ENCODE peak calls at places on chromosomes 11 and 22, in ten cellular contexts. I is left colon; J is small intestine; W is NCI-H446; Z is stimulated activated CD8-positive, alpha-beta memory T cell treated with anti-CD3 and anti-CD28 coated beads, Interleukin-12 subunit alpha, Interleukin-12 subunit beta, amount 100 ng/mL, for 4 hours; A is CD4-positive, alpha-beta memory T cell; X is A172; M is NCI-H1092; S is HEK293T; B is psoas muscle. Y is an unnamed sample.

GRCh38 chr11:134846776-134847722 is 435.0 kb upstream of the B3GAT1 start:
- DNase-seq in X (no peak), B (no peak), Z (no peak), M (no peak), S (no peak), W (no peak), I (no peak), J (no peak), A (no peak), Y (no peak)

GRCh38 chr11:115247404-115247803 is 256.8 kb downstream of the CADM1 start:
- DNase-seq in X (peak; percentile 16), A (no peak), Z (no peak), M (no peak), W (no peak), J (no peak), S (no peak), I (no peak), B (no peak), Y (no peak)

GRCh38 chr11:100930185-100930778 is 199.3 kb downstream of the PGR start:
- DNase-seq in S (peak; percentile 27), X (peak; percentile 54), B (no peak), Z (no peak), M (peak; percentile 33), I (no peak), J (peak; percentile 62), A (no peak), W (peak; percentile 50), Y (peak; percentile 45)

GRCh38 chr22:22855617-22856308 is 31.9 kb upstream of the IGLL5 start:
- DNase-seq in X (peak; percentile 1), B (no peak), I (peak; percentile 46), A (peak; percentile 25), Z (no peak), S (peak; percentile 67), J (peak; percentile 8), W (no peak), M (no peak), Y (no peak)

GRCh38 chr11:77027275-77027674 is 6.9 kb upstream of the B3GNT6 start:
- DNase-seq in X (peak; percentile 22), B (no peak), S (no peak), A (no peak), W (no peak), J (peak; percentile 61), I (no peak), M (no peak), Z (no peak), Y (no peak)

GRCh38 chr11:133746663-133747306 is 98.5 kb downstream of the SPATA19 start:
- DNase-seq in I (no peak), B (no peak), W (no peak), J (no peak), S (no peak), M (no peak), X (no peak), A (no peak), Z (no peak), Y (no peak)

GRCh38 chr11:10322830-10323792 is 18.2 kb downstream of the ADM start:
- DNase-seq in Z (peak; percentile 22), B (peak; percentile 53), M (peak; percentile 39), J (peak; percentile 89), A (peak; percentile 50), S (peak; percentile 51), I (peak; percentile 54), W (peak; percentile 60), X (peak; percentile 88), Y (peak; percentile 57)

GRCh38 chr11:28228196-28228595 is 120.0 kb downstream of the METTL15 start:
- DNase-seq in S (no peak), M (no peak), I (no peak), Z (no peak), J (no peak), B (no peak), X (no peak), W (no peak), A (no peak), Y (no peak)

GRCh38 chr22:50481440-50482106 is at the start of gene ADM2:
- DNase-seq in X (no peak), Z (peak; percentile 41), J (peak; percentile 43), I (peak; percentile 78), A (peak; percentile 61), B (no peak), S (no peak), W (no peak), M (no peak), Y (peak; percentile 56)

GRCh38 chr11:76166314-76166713 is 40.0 kb downstream of the WNT11 start:
- DNase-seq in A (no peak), X (peak; percentile 31), J (no peak), Z (no peak), I (no peak), M (no peak), W (no peak), B (no peak), S (no peak), Y (peak; percentile 55)

GRCh38 chr22:36171941-36172340 is 11.4 kb upstream of the APOL3 start:
- DNase-seq in B (no peak), S (no peak), A (no peak), W (no peak), Z (no peak), X (no peak), I (no peak), J (no peak), M (no peak), Y (no peak)

GRCh38 chr11:1879941-1880720 is 11.6 kb downstream of the PRR33 start:
- DNase-seq in B (peak; percentile 85), W (no peak), X (no peak), M (no peak), I (no peak), Z (no peak), J (no peak), A (no peak), S (no peak), Y (no peak)

GRCh38 chr11:26227311-26227710 is 104.6 kb upstream of the ANO3 start:
- DNase-seq in J (no peak), M (no peak), Z (no peak), B (no peak), X (peak; percentile 5), W (no peak), A (no peak), I (no peak), S (no peak), Y (peak; percentile 7)

GRCh38 chr11:83102806-83103205 is 31.1 kb upstream of the RAB30 start:
- DNase-seq in B (no peak), M (no peak), A (no peak), W (no peak), X (no peak), S (no peak), Z (no peak), J (no peak), I (no peak), Y (no peak)

GRCh38 chr22:31272522-31273446 is 19.5 kb downstream of the PIK3IP1 start:
- DNase-seq in Z (no peak), J (peak; percentile 79), I (peak; percentile 48), B (no peak), S (peak; percentile 81), A (no peak), X (peak; percentile 38), W (peak; percentile 38), M (peak; percentile 30), Y (peak; percentile 68)

GRCh38 chr22:22573047-22573889 is 14.2 kb upstream of the PRAME start:
- DNase-seq in X (no peak), M (no peak), J (no peak), W (no peak), A (no peak), I (no peak), S (no peak), B (no peak), Z (no peak), Y (no peak)

GRCh38 chr11:70397336-70397982 is 870 bp upstream of the CTTN start:
- DNase-seq in I (peak; percentile 26), X (peak; percentile 35), W (no peak), B (no peak), S (peak; percentile 50), A (no peak), Z (no peak), J (peak; percentile 28), M (peak; percentile 26), Y (no peak)

GRCh38 chr11:84969103-84969502 is 658.0 kb downstream of the DLG2 start:
- DNase-seq in W (no peak), Z (no peak), M (no peak), S (no peak), B (no peak), A (no peak), I (no peak), J (no peak), X (peak; percentile 8), Y (no peak)

GRCh38 chr11:133840479-133840941 is 4.8 kb downstream of the SPATA19 start:
- DNase-seq in I (no peak), X (no peak), B (no peak), Z (no peak), W (no peak), S (no peak), A (no peak), J (no peak), M (no peak), Y (no peak)

GRCh38 chr11:87258171-87258833 is 220.6 kb downstream of the TMEM135 start:
- DNase-seq in Z (no peak), S (no peak), A (no peak), I (no peak), X (no peak), J (no peak), M (no peak), W (no peak), B (no peak), Y (no peak)

GRCh38 chr11:6319879-6320410 is 356 bp downstream of the CAVIN3 start:
- DNase-seq in S (no peak), W (no peak), M (no peak), J (peak; percentile 59), B (peak; percentile 86), A (peak; percentile 4), I (peak; percentile 73), Z (no peak), X (no peak), Y (peak; percentile 41)

GRCh38 chr11:79049627-79050238 is 391.1 kb downstream of the TENM4 start:
- DNase-seq in W (no peak), I (no peak), S (no peak), Z (no peak), M (no peak), J (peak; percentile 52), A (no peak), X (no peak), B (no peak), Y (no peak)

GRCh38 chr11:86589856-86590589 is 82.4 kb downstream of the ME3 start:
- DNase-seq in J (no peak), M (no peak), X (no peak), W (no peak), Z (no peak), B (no peak), A (no peak), I (no peak), S (no peak), Y (peak; percentile 24)

GRCh38 chr11:1338201-1339065 is 29.0 kb upstream of the TOLLIP start:
- DNase-seq in J (no peak), S (no peak), Z (no peak), B (no peak), W (no peak), X (no peak), A (peak; percentile 36), I (no peak), M (no peak), Y (no peak)

GRCh38 chr11:111729441-111729840 is 36.7 kb downstream of the PPP2R1B start:
- DNase-seq in W (no peak), M (peak; percentile 77), A (no peak), X (no peak), I (no peak), B (no peak), S (no peak), J (no peak), Z (no peak), Y (no peak)

GRCh38 chr11:97989121-97989520 is 1031.6 kb upstream of the CNTN5 start:
- DNase-seq in X (no peak), S (no peak), I (no peak), W (no peak), J (no peak), B (no peak), A (no peak), M (no peak), Z (no peak), Y (no peak)

GRCh38 chr11:95697614-95698408 is 91.8 kb downstream of the FAM76B start:
- DNase-seq in Z (no peak), A (no peak), M (no peak), X (no peak), B (no peak), S (no peak), W (no peak), J (no peak), I (no peak), Y (no peak)

GRCh38 chr22:32327066-32327465 is 30.6 kb upstream of the RFPL3 start:
- DNase-seq in S (no peak), Z (no peak), W (no peak), X (no peak), I (no peak), M (no peak), A (no peak), J (no peak), B (no peak), Y (peak; percentile 31)